ENCODE peak calls at places on chromosomes 13 and 19, in six cellular contexts. F is upper lobe of right lung, O is AG10803, H is AG04450, J is GM12865, X is psoas muscle. L is an unnamed sample.

GRCh38 chr13:41720839-41721561 is 239.9 kb downstream of the VWA8 start:
- DNase-seq in H (no peak), O (no peak), X (no peak), J (no peak), F (no peak), L (no peak)

GRCh38 chr19:49430678-49431329 is 5.6 kb downstream of the GFY start:
- DNase-seq in X (no peak), J (no peak), F (no peak), O (no peak), H (no peak), L (no peak)

GRCh38 chr13:23985846-23986245 is 88.5 kb upstream of the C1QTNF9B start:
- DNase-seq in J (no peak), X (no peak), F (no peak), H (no peak), O (no peak), L (no peak)

GRCh38 chr13:22926176-22927007 is 254.4 kb upstream of the SGCG start:
- DNase-seq in J (no peak), X (peak), H (no peak), F (peak), O (peak), L (peak)

GRCh38 chr19:47272448-47273312 is 2.0 kb upstream of the INAFM1 start:
- DNase-seq in H (no peak), J (no peak), F (peak), O (peak), X (peak), L (no peak)

GRCh38 chr13:69946443-69946955 is 161.1 kb upstream of the ATXN8OS start:
- DNase-seq in O (no peak), H (no peak), F (no peak), X (no peak), J (no peak), L (no peak)

GRCh38 chr13:36261011-36261410 is 36.6 kb downstream of the CCDC169 start:
- DNase-seq in H (no peak), F (no peak), J (no peak), X (no peak), O (no peak), L (no peak)

GRCh38 chr13:60043262-60043661 is 120.5 kb downstream of the DIAPH3 start:
- DNase-seq in X (no peak), J (no peak), F (no peak), H (no peak), O (peak), L (peak)

GRCh38 chr13:111961236-111961635 is 105.7 kb upstream of the SOX1 start:
- DNase-seq in F (no peak), X (no peak), J (no peak), H (no peak), O (no peak), L (no peak)

GRCh38 chr19:3780786-3781304 is 5.3 kb downstream of the MATK start:
- DNase-seq in F (no peak), J (peak), O (no peak), X (no peak), H (no peak), L (no peak)

GRCh38 chr19:41321600-41322270 is 11.8 kb downstream of the CCDC97 start:
- DNase-seq in O (peak), F (no peak), H (no peak), X (peak), J (peak), L (peak)

GRCh38 chr13:30371649-30372265 is 50.5 kb upstream of the UBE2L5 start:
- DNase-seq in O (peak), X (no peak), J (peak), H (no peak), F (no peak), L (no peak)

GRCh38 chr19:33806434-33806881 is 9.8 kb downstream of the KCTD15 start:
- DNase-seq in H (no peak), X (no peak), O (no peak), F (no peak), J (no peak), L (no peak)

GRCh38 chr19:49862411-49863253 is 4.7 kb downstream of the PNKP start:
- DNase-seq in F (peak), O (no peak), X (no peak), J (peak), H (no peak), L (no peak)

GRCh38 chr19:48654299-48655059 is 8.5 kb upstream of the CA11 start:
- DNase-seq in O (no peak), H (no peak), J (no peak), F (no peak), X (no peak), L (no peak)

GRCh38 chr19:33133438-33134031 is 1.6 kb downstream of the WDR88 start:
- DNase-seq in H (no peak), X (no peak), J (no peak), O (peak), F (no peak), L (no peak)

GRCh38 chr19:3821156-3821555 is 35.0 kb upstream of the MATK start:
- DNase-seq in O (no peak), F (no peak), X (no peak), H (no peak), J (no peak), L (no peak)

GRCh38 chr13:75455962-75456361 is 26.0 kb downstream of the TBC1D4 start:
- DNase-seq in X (no peak), F (no peak), O (no peak), H (no peak), J (no peak), L (no peak)

GRCh38 chr19:11138659-11139526 is 16.7 kb downstream of the SPC24 start:
- DNase-seq in X (peak), J (no peak), H (no peak), F (peak), O (peak), L (peak)

GRCh38 chr13:64546371-64546770 is 2683.8 kb downstream of the PCDH9 start:
- DNase-seq in O (no peak), F (no peak), H (no peak), X (no peak), J (no peak), L (peak)

GRCh38 chr13:30002577-30002976 is 152.2 kb upstream of the UBL3 start:
- DNase-seq in X (no peak), J (peak), H (peak), F (no peak), O (peak), L (peak)

GRCh38 chr13:106061781-106062180 is 473.7 kb downstream of the EFNB2 start:
- DNase-seq in F (no peak), H (no peak), O (no peak), J (no peak), X (no peak), L (no peak)

GRCh38 chr13:108828053-108828806 is 198.8 kb downstream of the MYO16 start:
- DNase-seq in J (no peak), O (no peak), H (no peak), F (no peak), X (no peak), L (no peak)

GRCh38 chr19:4060621-4061177 is 6.0 kb downstream of the ZBTB7A start:
- DNase-seq in J (no peak), O (no peak), F (no peak), H (no peak), X (no peak), L (no peak)

GRCh38 chr13:50866817-50867640 is 23.5 kb upstream of the DLEU7 start:
- DNase-seq in F (no peak), X (no peak), O (peak), J (no peak), H (no peak), L (no peak)

GRCh38 chr19:15432018-15432494 is 13.3 kb upstream of the AKAP8L start:
- DNase-seq in O (no peak), F (no peak), J (no peak), X (no peak), H (no peak), L (peak)

GRCh38 chr13:94968040-94968756 is 255.9 kb upstream of the SOX21 start:
- DNase-seq in J (no peak), H (no peak), O (no peak), F (no peak), X (no peak), L (peak)

GRCh38 chr13:110119943-110120905 is 186.7 kb downstream of the COL4A1 start:
- DNase-seq in O (no peak), H (no peak), X (no peak), F (no peak), J (no peak), L (peak)

GRCh38 chr13:30915691-30916541 is 9.8 kb downstream of the MEDAG start:
- DNase-seq in F (no peak), H (no peak), O (no peak), X (no peak), J (no peak), L (no peak)

GRCh38 chr13:33590936-33591335 is 227.0 kb upstream of the RFC3 start:
- DNase-seq in H (no peak), X (no peak), J (no peak), O (no peak), F (no peak), L (no peak)

GRCh38 chr19:18865973-18866799 is 29.8 kb downstream of the CERS1 start:
- DNase-seq in J (peak), F (peak), O (peak), H (no peak), X (peak), L (peak)

GRCh38 chr19:38274734-38275133 is 10.4 kb downstream of the SPINT2 start:
- DNase-seq in H (no peak), X (no peak), O (no peak), F (no peak), J (no peak), L (no peak)

GRCh38 chr13:97068964-97069815 is 74.9 kb upstream of the OXGR1 start:
- DNase-seq in O (no peak), H (no peak), J (no peak), F (no peak), X (no peak), L (no peak)

GRCh38 chr13:97076898-97077297 is 82.6 kb upstream of the OXGR1 start:
- DNase-seq in X (no peak), O (no peak), J (no peak), F (no peak), H (no peak), L (peak)

GRCh38 chr13:97079726-97080125 is 85.5 kb upstream of the OXGR1 start:
- DNase-seq in X (no peak), J (no peak), H (no peak), O (no peak), F (no peak), L (no peak)

GRCh38 chr13:97072297-97072696 is 78.0 kb upstream of the OXGR1 start:
- DNase-seq in F (no peak), O (no peak), J (no peak), H (no peak), X (no peak), L (no peak)

DNA sequence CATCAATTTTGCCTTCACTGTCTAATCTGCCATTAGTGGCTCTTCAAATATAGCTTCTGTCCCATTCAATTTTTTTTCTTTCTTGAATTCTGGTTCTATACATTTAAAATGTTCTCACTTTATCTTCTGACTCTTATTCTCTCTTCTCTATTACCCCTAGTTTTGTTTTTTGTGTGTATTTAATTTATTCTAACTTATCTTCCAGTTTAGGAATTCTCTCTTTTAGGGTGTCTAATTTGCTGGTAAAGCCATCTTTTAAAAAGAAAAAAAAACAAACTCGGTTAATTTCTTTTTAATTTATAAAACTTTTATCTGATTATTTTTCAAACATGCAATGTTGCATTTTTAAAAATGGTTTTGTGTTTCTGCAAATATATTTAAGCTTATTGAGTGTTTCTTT is 80.3 kb upstream of the OXGR1 start:
- DNase-seq in X (no peak), F (no peak), J (no peak), O (no peak), H (no peak), L (no peak)
- TF ChIP-seq CTCF in X (no peak), F (no peak), J (no peak), O (no peak), H (no peak), L (no peak)

GRCh38 chr19:28402701-28403290 is 810.2 kb downstream of the UQCRFS1 start:
- DNase-seq in F (no peak), O (no peak), X (no peak), J (no peak), H (no peak), L (no peak)

GRCh38 chr19:28403698-28404099 is 809.3 kb downstream of the UQCRFS1 start:
- DNase-seq in O (no peak), X (no peak), H (no peak), F (no peak), J (no peak), L (no peak)

GRCh38 chr19:28399187-28399586 is 813.8 kb downstream of the UQCRFS1 start:
- DNase-seq in H (no peak), O (no peak), F (no peak), J (no peak), X (no peak), L (no peak)

GRCh38 chr19:28401739-28402138 is 811.2 kb downstream of the UQCRFS1 start:
- DNase-seq in J (no peak), H (no peak), O (no peak), F (no peak), X (no peak), L (no peak)

DNA sequence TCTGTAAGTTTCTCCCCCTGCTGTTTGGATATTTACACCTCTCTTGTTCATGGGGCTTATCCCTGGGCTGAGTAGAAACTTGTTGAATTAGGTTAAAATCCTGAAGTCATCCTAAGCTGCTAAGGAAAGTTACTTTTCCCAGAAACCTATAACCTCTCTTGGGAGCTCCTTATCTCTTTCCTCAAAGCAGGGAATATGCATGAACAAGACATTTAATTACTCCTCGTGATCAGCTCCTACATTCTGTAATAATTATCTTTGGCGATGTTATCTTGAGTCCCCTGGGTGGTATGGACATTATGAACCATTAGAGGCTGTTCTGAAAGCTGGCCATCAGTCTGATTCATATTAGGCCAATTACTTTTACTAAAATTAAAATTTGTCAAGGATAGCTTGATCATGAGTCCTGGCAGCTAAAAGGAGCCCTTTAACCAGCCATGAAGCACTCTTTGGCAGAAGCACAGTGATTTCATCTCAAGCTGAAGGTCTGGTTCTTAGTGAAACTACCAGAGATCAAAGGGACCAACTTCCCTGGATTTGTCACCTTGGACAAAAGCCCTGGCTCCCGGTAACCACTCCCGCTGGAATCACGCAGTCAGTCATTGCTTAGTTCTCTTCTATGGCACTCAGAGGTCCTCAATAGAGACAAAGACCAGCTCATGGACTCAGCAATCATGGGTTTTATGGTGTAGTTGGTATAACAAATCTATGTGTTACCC is 811.8 kb downstream of the UQCRFS1 start:
- DNase-seq in O (no peak), J (no peak), F (no peak), X (no peak), H (no peak), L (no peak)
- H3K4me3 ChIP-seq in O (no peak), J (no peak), F (no peak), X (no peak), H (no peak), L (no peak)

GRCh38 chr19:35491838-35492360 is 1.6 kb upstream of the KRTDAP start:
- DNase-seq in O (no peak), F (no peak), J (no peak), X (no peak), H (no peak), L (no peak)
- TF ChIP-seq CTCF in O (no peak), F (no peak), J (no peak), X (no peak), H (no peak), L (no peak)

GRCh38 chr19:1906985-1907562 is 1.9 kb downstream of the ADAT3 start:
- DNase-seq in H (no peak), X (no peak), F (no peak), J (peak), O (no peak), L (no peak)

GRCh38 chr19:1905863-1906375 is 720 bp downstream of the ADAT3 start:
- DNase-seq in H (no peak), J (no peak), X (no peak), F (no peak), O (no peak), L (no peak)

GRCh38 chr19:1905071-1905862 is at the start of the genes ADAT3 and SCAMP4:
- DNase-seq in J (peak), X (peak), O (peak), H (peak), F (peak), L (peak)

GRCh38 chr19:1901940-1902404 is 3.2 kb upstream of the ADAT3 start:
- DNase-seq in X (no peak), J (peak), O (no peak), F (no peak), H (no peak), L (no peak)

GRCh38 chr19:1904385-1905070 is 671 bp upstream of the ADAT3 start:
- DNase-seq in O (no peak), H (no peak), F (no peak), X (no peak), J (peak), L (no peak)
- H3K4me3 ChIP-seq in O (peak), H (peak), F (no peak), X (peak), J (peak), L (no peak)

GRCh38 chr13:96525715-96526114 is 435.8 kb downstream of the HS6ST3 start:
- DNase-seq in H (no peak), F (no peak), J (no peak), O (no peak), X (no peak), L (peak)

GRCh38 chr13:96533408-96533807 is 443.5 kb downstream of the HS6ST3 start:
- DNase-seq in F (no peak), O (no peak), X (no peak), H (no peak), J (no peak), L (no peak)

GRCh38 chr13:96532804-96533203 is 442.9 kb downstream of the HS6ST3 start:
- DNase-seq in X (no peak), H (no peak), F (no peak), J (no peak), O (no peak), L (no peak)

GRCh38 chr13:96527497-96527896 is 437.6 kb downstream of the HS6ST3 start:
- DNase-seq in F (no peak), O (no peak), H (no peak), X (no peak), J (no peak), L (no peak)
- TF ChIP-seq CTCF in F (no peak), O (no peak), H (no peak), X (no peak), J (no peak), L (no peak)

GRCh38 chr19:6476896-6477431 is 4.6 kb downstream of the DENND1C start:
- DNase-seq in F (no peak), J (no peak), O (no peak), H (no peak), X (no peak), L (no peak)
- H3K4me3 ChIP-seq in F (peak), J (no peak), O (no peak), H (no peak), X (peak), L (no peak)

GRCh38 chr19:2207991-2208860 is 27.9 kb downstream of the PLEKHJ1 start:
- DNase-seq in H (no peak), J (peak), F (no peak), X (peak), O (peak), L (peak)
- TF ChIP-seq CTCF in H (peak), J (no peak), F (peak), X (no peak), O (peak), L (peak)

DNA sequence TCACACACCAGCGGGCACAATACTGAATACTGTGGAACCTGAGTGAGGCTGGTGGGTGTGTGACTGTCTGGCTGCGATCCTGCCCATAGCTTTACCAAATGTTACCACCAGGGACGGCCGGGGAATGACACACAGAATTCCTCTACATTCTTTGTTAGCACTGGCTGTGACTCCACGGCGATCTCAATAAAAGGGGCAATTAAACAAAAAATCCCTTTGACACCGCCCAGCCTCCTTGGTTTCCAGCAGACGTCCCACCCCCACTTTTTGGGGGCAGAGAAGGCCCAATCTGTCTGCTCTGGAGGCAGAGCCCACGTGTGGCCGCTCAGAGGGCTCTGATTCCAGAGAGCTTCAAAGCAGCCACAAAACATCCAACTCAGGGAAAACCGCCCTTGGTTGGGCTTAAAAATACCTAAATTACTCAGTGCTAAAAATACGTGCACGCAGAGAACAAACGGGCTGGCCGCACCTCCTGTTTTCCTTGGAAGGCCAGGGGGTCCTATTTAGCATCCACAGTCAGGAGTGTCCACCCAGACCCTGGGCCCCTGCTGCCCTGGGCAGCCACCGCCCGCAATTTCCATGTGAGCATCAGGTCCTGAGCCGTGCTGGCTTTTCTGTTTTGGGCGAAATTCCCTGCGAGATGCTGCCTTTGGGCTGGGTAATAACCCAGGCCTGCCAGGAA is 47.8 kb downstream of the GADD45B start:
- DNase-seq in J (no peak), X (no peak), H (no peak), F (no peak), O (peak), L (no peak)
- H3K4me3 ChIP-seq in J (no peak), X (no peak), H (no peak), F (no peak), O (peak), L (no peak)

L was measured in cardiac fibroblast.